ENCODE peak calls at places on chromosomes 2 and 18, in six cellular contexts. Y is T follicular helper cell, T is posterior vena cava, K is lung, U is WTC11, S is AG08395. I is an unnamed sample.

GRCh38 chr18:6557470-6558245 is 142.9 kb upstream of the L3MBTL4 start:
- DNase-seq in U (no peak), S (no peak), K (no peak), Y (no peak), T (no peak), I (peak)

GRCh38 chr2:129877795-129878775 is 101.4 kb upstream of the RAB6C start:
- DNase-seq in U (peak), Y (no peak), K (peak), S (peak), T (peak), I (peak)

GRCh38 chr2:144582651-144583361 is 62.9 kb upstream of the ZEB2 start:
- DNase-seq in T (no peak), U (no peak), Y (no peak), S (no peak), K (no peak), I (no peak)

GRCh38 chr2:171930385-171930784 is 8.1 kb downstream of the HAT1 start:
- DNase-seq in S (no peak), T (no peak), K (no peak), U (no peak), Y (no peak), I (no peak)

GRCh38 chr2:114293355-114293754 is 149.1 kb upstream of the DPP10 start:
- DNase-seq in T (no peak), K (no peak), U (no peak), S (no peak), Y (no peak), I (no peak)

GRCh38 chr2:32925283-32925682 is 21.5 kb upstream of the LTBP1 start:
- DNase-seq in Y (no peak), S (no peak), U (no peak), K (no peak), T (no peak), I (no peak)

GRCh38 chr2:120884406-120885290 is 149.0 kb downstream of the GLI2 start:
- DNase-seq in S (no peak), U (no peak), K (no peak), T (peak), Y (no peak), I (no peak)

GRCh38 chr2:32136097-32136496 is 29.6 kb upstream of the SLC30A6 start:
- DNase-seq in U (no peak), S (peak), T (no peak), K (no peak), Y (no peak), I (no peak)

GRCh38 chr2:208254118-208254870 is 577 bp downstream of the IDH1 start:
- DNase-seq in Y (peak), K (peak), U (peak), S (peak), T (peak), I (peak)

GRCh38 chr2:101047075-101047766 is 45.1 kb downstream of the RPL31 start:
- DNase-seq in Y (no peak), S (no peak), K (no peak), T (no peak), U (no peak), I (no peak)

GRCh38 chr2:162301151-162301804 is 17.2 kb downstream of the IFIH1 start:
- DNase-seq in Y (peak), K (peak), U (peak), T (peak), S (peak), I (peak)

GRCh38 chr2:187502467-187502866 is 51.8 kb downstream of the TFPI start:
- DNase-seq in T (no peak), U (no peak), Y (no peak), S (no peak), K (no peak), I (no peak)

GRCh38 chr2:232926448-232927040 is 56.5 kb downstream of the SNORC start:
- DNase-seq in T (no peak), U (no peak), S (no peak), K (no peak), Y (no peak), I (peak)

GRCh38 chr2:101868525-101868924 is 123.2 kb upstream of the IL1R2 start:
- DNase-seq in T (no peak), U (no peak), S (no peak), Y (no peak), K (no peak), I (no peak)

GRCh38 chr2:143397886-143398614 is 268.8 kb downstream of the ARHGAP15 start:
- DNase-seq in U (no peak), T (no peak), K (no peak), S (peak), Y (no peak), I (no peak)

GRCh38 chr2:122031544-122032263 is 276.3 kb downstream of the TSN start:
- DNase-seq in T (no peak), Y (no peak), U (no peak), S (no peak), K (no peak), I (no peak)

GRCh38 chr2:217790681-217791392 is 212.0 kb downstream of the TNS1 start:
- DNase-seq in T (peak), S (peak), K (peak), Y (no peak), U (no peak), I (no peak)

GRCh38 chr2:101790856-101791255 is 93.3 kb downstream of the MAP4K4 start:
- DNase-seq in Y (no peak), U (no peak), T (no peak), K (no peak), S (peak), I (no peak)

GRCh38 chr2:27182346-27182745 is 29.5 kb upstream of the ATRAID start:
- DNase-seq in S (peak), Y (no peak), U (no peak), K (no peak), T (no peak), I (no peak)

GRCh38 chr18:10726198-10727068 is 200.6 kb downstream of the NAPG start:
- DNase-seq in K (no peak), S (no peak), T (no peak), U (no peak), Y (no peak), I (no peak)

GRCh38 chr18:3114456-3114855 is 101.5 kb upstream of the LPIN2 start:
- DNase-seq in U (no peak), T (no peak), K (no peak), Y (no peak), S (no peak), I (no peak)

GRCh38 chr18:10687161-10687925 is 161.5 kb downstream of the NAPG start:
- DNase-seq in U (no peak), S (no peak), K (no peak), Y (no peak), T (no peak), I (no peak)

GRCh38 chr2:222864296-222864695 is 3.5 kb downstream of the ACSL3 start:
- DNase-seq in S (peak), K (no peak), T (no peak), U (peak), Y (no peak), I (peak)

GRCh38 chr18:13216732-13217465 is 1.7 kb upstream of the LDLRAD4 start:
- DNase-seq in U (peak), S (no peak), Y (peak), K (no peak), T (peak), I (peak)

GRCh38 chr2:8511868-8512612 is 169.8 kb upstream of the ID2 start:
- DNase-seq in K (no peak), Y (no peak), S (peak), T (peak), U (no peak), I (no peak)

GRCh38 chr18:3970929-3971328 is 484.2 kb downstream of the DLGAP1 start:
- DNase-seq in K (no peak), T (no peak), Y (no peak), U (peak), S (no peak), I (peak)

GRCh38 chr18:55228191-55228590 is 268.9 kb upstream of the CCDC68 start:
- DNase-seq in Y (no peak), K (no peak), T (no peak), U (no peak), S (peak), I (peak)

GRCh38 chr2:195657634-195658540 is 861 bp downstream of the SLC39A10 start:
- DNase-seq in Y (peak), S (peak), T (peak), U (peak), K (peak), I (peak)

GRCh38 chr2:176330612-176331011 is 61.4 kb downstream of the MTX2 start:
- DNase-seq in T (no peak), U (no peak), Y (no peak), S (no peak), K (no peak), I (no peak)

GRCh38 chr2:143475131-143475784 is 346.0 kb downstream of the ARHGAP15 start:
- DNase-seq in S (no peak), T (peak), U (no peak), Y (no peak), K (no peak), I (no peak)

GRCh38 chr2:59961733-59962132 is 591.7 kb downstream of the BCL11A start:
- DNase-seq in S (no peak), K (no peak), U (no peak), Y (no peak), T (no peak), I (no peak)

GRCh38 chr2:237227190-237227988 is 141.7 kb downstream of the COPS8 start:
- DNase-seq in K (no peak), S (peak), U (no peak), T (no peak), Y (no peak), I (no peak)

GRCh38 chr18:24397131-24397693 is 412 bp downstream of the OSBPL1A start:
- DNase-seq in U (no peak), Y (no peak), S (peak), T (peak), K (peak), I (peak)

GRCh38 chr18:33802955-33803354 is 224.9 kb downstream of the ASXL3 start:
- DNase-seq in T (no peak), K (no peak), S (no peak), U (no peak), Y (no peak), I (no peak)

GRCh38 chr2:71524476-71524875 is 71.1 kb downstream of the DYSF start:
- DNase-seq in Y (no peak), T (peak), U (no peak), K (no peak), S (no peak), I (no peak)